ENCODE peak calls at places on chromosome 7, in five cellular contexts. A is HFFc6, P is pancreas, X is choroid plexus epithelial cell, E is cardiac muscle cell. F is an unnamed sample.

GRCh38 chr7:80740778-80741545 is 102.5 kb downstream of the CD36 start:
- DNase-seq in A (peak), P (no peak), X (peak), E (no peak), F (no peak)

GRCh38 chr7:157250605-157251228 is 86.1 kb upstream of the DNAJB6 start:
- DNase-seq in A (peak), P (peak), X (peak), E (peak), F (peak)

GRCh38 chr7:36366649-36367560 is 22.8 kb upstream of the ANLN start:
- DNase-seq in A (peak), P (peak), X (peak), E (peak), F (peak)

GRCh38 chr7:155594961-155595366 is 48.6 kb upstream of the CNPY1 start:
- DNase-seq in A (no peak), P (no peak), X (no peak), E (no peak), F (peak)

GRCh38 chr7:34138483-34138882 is 233.1 kb downstream of the BMPER start:
- DNase-seq in A (no peak), P (no peak), X (no peak), E (no peak), F (no peak)

GRCh38 chr7:133513608-133514007 is 260.7 kb downstream of the EXOC4 start:
- DNase-seq in A (no peak), P (no peak), X (peak), E (no peak), F (no peak)

GRCh38 chr7:98137826-98138151 is 31.1 kb downstream of the LMTK2 start:
- DNase-seq in A (no peak), P (no peak), X (no peak), E (no peak), F (no peak)

GRCh38 chr7:30678805-30679204 is 3.5 kb downstream of the CRHR2 start:
- DNase-seq in A (no peak), P (no peak), X (no peak), E (no peak), F (no peak)

GRCh38 chr7:102073931-102074880 is 212.5 kb upstream of the SH2B2 start:
- DNase-seq in A (peak), P (no peak), X (no peak), E (no peak), F (no peak)

GRCh38 chr7:18119985-18120384 is 92.3 kb upstream of the PRPS1L1 start:
- DNase-seq in A (no peak), P (no peak), X (peak), E (peak), F (peak)

GRCh38 chr7:105006367-105007139 is 7.5 kb upstream of the KMT2E start:
- DNase-seq in A (no peak), P (no peak), X (no peak), E (no peak), F (peak)

GRCh38 chr7:751826-752225 is 24.7 kb upstream of the PRKAR1B start:
- DNase-seq in A (no peak), P (no peak), X (no peak), E (no peak), F (no peak)

GRCh38 chr7:24039991-24040390 is 244.0 kb upstream of the NPY start:
- DNase-seq in A (no peak), P (no peak), X (no peak), E (no peak), F (no peak)

GRCh38 chr7:74452748-74453320 is 872 bp upstream of the GTF2IRD1 start:
- DNase-seq in A (peak), P (no peak), X (peak), E (no peak), F (no peak)

GRCh38 chr7:70098905-70099672 is 500.8 kb downstream of the AUTS2 start:
- DNase-seq in A (no peak), P (no peak), X (no peak), E (no peak), F (no peak)

GRCh38 chr7:50676754-50677153 is 105.9 kb downstream of the GRB10 start:
- DNase-seq in A (no peak), P (no peak), X (no peak), E (no peak), F (no peak)

GRCh38 chr7:134737561-134738353 is 41.7 kb upstream of the CALD1 start:
- DNase-seq in A (peak), P (no peak), X (peak), E (no peak), F (no peak)

GRCh38 chr7:29991937-29992336 is 2.3 kb upstream of the SCRN1 start:
- DNase-seq in A (no peak), P (no peak), X (no peak), E (no peak), F (no peak)

GRCh38 chr7:156560696-156561210 is 79.8 kb upstream of the RNF32 start:
- DNase-seq in A (no peak), P (no peak), X (no peak), E (no peak), F (no peak)

GRCh38 chr7:106151459-106152312 is 39.6 kb upstream of the SYPL1 start:
- DNase-seq in A (no peak), P (no peak), X (no peak), E (no peak), F (no peak)

GRCh38 chr7:119963654-119964053 is 309.3 kb upstream of the KCND2 start:
- DNase-seq in A (no peak), P (no peak), X (peak), E (peak), F (no peak)

GRCh38 chr7:105759670-105760548 is 116.5 kb downstream of the ATXN7L1 start:
- DNase-seq in A (peak), P (no peak), X (peak), E (peak), F (peak)

GRCh38 chr7:129830949-129831348 is 121.8 kb downstream of the UBE2H start:
- DNase-seq in A (no peak), P (no peak), X (no peak), E (no peak), F (no peak)

GRCh38 chr7:90262438-90262837 is 17.5 kb downstream of the CFAP69 start:
- DNase-seq in A (peak), P (no peak), X (peak), E (no peak), F (no peak)

GRCh38 chr7:6615853-6616555 is 594 bp downstream of the ZNF853 start:
- DNase-seq in A (no peak), P (peak), X (no peak), E (peak), F (peak)

GRCh38 chr7:23765943-23766342 is 55.9 kb downstream of the STK31 start:
- DNase-seq in A (no peak), P (no peak), X (no peak), E (no peak), F (no peak)

GRCh38 chr7:21743493-21743892 is 200.7 kb downstream of the DNAH11 start:
- DNase-seq in A (no peak), P (no peak), X (no peak), E (no peak), F (no peak)

GRCh38 chr7:35556532-35557471 is 138.1 kb downstream of the HERPUD2 start:
- DNase-seq in A (no peak), P (no peak), X (no peak), E (no peak), F (no peak)

GRCh38 chr7:155299539-155300202 is 2.0 kb downstream of the INSIG1 start:
- DNase-seq in A (no peak), P (no peak), X (peak), E (no peak), F (no peak)

GRCh38 chr7:127782550-127783266 is 130.7 kb downstream of the SND1 start:
- DNase-seq in A (no peak), P (no peak), X (peak), E (peak), F (no peak)

GRCh38 chr7:32937344-32938174 is 19.7 kb upstream of the FKBP9 start:
- DNase-seq in A (peak), P (no peak), X (peak), E (peak), F (peak)

GRCh38 chr7:29684787-29685650 is 121.3 kb upstream of the WIPF3 start:
- DNase-seq in A (peak), P (peak), X (peak), E (peak), F (peak)

GRCh38 chr7:256981-257646 is 32.9 kb upstream of the FOXL3 start:
- DNase-seq in A (no peak), P (peak), X (no peak), E (no peak), F (no peak)

GRCh38 chr7:93902777-93903423 is 3.5 kb upstream of the GNGT1 start:
- DNase-seq in A (no peak), P (no peak), X (peak), E (peak), F (peak)

GRCh38 chr7:25965405-25966123 is 186.4 kb upstream of the NFE2L3 start:
- DNase-seq in A (no peak), P (no peak), X (peak), E (no peak), F (no peak)

GRCh38 chr7:69598487-69599148 is 343 bp downstream of the AUTS2 start:
- DNase-seq in A (no peak), P (peak), X (no peak), E (no peak), F (peak)

GRCh38 chr7:70148997-70149396 is 550.7 kb downstream of the AUTS2 start:
- DNase-seq in A (no peak), P (no peak), X (no peak), E (no peak), F (no peak)

GRCh38 chr7:101625076-101625914 is 3.8 kb downstream of the MYL10 start:
- DNase-seq in A (no peak), P (no peak), X (peak), E (peak), F (no peak)

DNA sequence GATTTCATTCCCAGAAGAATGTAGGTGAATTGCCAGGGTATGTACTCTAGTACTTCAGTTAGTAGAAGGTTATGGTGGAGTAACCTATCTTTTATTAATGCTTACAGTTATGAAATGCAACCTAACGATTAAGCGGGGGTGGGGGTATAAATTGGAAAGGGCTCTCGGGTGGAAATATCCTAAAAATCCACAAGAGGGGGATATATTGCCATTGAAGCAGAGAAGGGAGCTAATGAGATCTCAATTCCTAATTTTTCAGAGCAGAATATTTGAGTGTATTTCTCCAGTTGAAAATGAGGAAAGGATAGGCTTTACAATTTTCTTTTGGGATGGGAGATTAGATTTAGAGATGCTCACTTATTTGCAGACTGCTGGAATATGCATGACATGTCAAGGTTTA is 90.8 kb downstream of the DNAJB9 start:
- DNase-seq in A (no peak), P (no peak), X (peak), E (no peak), F (peak)
- TF ChIP-seq CTCF in A (peak), P (no peak), X (peak), E (peak), F (no peak)

DNA sequence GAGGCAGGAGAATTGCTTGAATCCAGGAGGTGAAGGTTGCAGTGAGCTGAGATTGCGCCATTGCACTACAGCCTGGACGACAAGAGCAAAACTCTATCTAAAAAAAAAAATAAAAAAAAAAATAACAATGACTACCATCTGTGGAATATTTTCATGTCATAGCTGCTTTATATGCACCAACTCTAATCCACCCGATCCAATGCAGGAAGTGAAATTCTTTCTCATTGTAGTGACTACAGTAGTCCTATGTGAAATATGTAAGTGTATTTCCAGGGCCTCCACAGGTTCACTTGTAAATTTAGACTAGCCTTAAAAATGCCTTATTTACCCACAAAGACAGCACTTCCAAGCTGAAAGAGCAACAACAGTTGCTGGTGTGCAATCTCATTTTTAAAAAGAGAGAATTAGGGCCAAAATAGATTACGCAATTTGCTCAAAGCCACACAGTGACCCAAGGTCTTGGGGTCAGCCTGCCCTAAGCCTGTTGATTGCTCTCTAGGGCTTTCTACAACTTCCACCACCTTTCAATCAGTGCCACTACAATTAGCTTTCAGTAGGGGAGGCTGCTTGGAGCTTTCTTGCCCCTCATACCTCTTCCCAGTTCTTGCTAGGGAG is 25.8 kb upstream of the EGFR start:
- DNase-seq in A (no peak), P (no peak), X (peak), E (no peak), F (no peak)
- TF ChIP-seq CTCF in A (no peak), P (no peak), X (no peak), E (no peak), F (no peak)

GRCh38 chr7:124649397-124650029 is 116.1 kb downstream of the GPR37 start:
- DNase-seq in A (no peak), P (no peak), X (no peak), E (no peak), F (no peak)

GRCh38 chr7:124643196-124643850 is 122.3 kb downstream of the GPR37 start:
- DNase-seq in A (no peak), P (no peak), X (no peak), E (no peak), F (no peak)

GRCh38 chr7:124651136-124651535 is 114.5 kb downstream of the GPR37 start:
- DNase-seq in A (no peak), P (no peak), X (no peak), E (no peak), F (no peak)

GRCh38 chr7:124645704-124646103 is 119.9 kb downstream of the GPR37 start:
- DNase-seq in A (no peak), P (no peak), X (no peak), E (no peak), F (no peak)
- TF ChIP-seq CTCF in A (no peak), P (no peak), X (no peak), E (no peak), F (no peak)

GRCh38 chr7:103609778-103610177 is 163.8 kb upstream of the SLC26A5 start:
- DNase-seq in A (no peak), P (no peak), X (no peak), E (no peak), F (no peak)

DNA sequence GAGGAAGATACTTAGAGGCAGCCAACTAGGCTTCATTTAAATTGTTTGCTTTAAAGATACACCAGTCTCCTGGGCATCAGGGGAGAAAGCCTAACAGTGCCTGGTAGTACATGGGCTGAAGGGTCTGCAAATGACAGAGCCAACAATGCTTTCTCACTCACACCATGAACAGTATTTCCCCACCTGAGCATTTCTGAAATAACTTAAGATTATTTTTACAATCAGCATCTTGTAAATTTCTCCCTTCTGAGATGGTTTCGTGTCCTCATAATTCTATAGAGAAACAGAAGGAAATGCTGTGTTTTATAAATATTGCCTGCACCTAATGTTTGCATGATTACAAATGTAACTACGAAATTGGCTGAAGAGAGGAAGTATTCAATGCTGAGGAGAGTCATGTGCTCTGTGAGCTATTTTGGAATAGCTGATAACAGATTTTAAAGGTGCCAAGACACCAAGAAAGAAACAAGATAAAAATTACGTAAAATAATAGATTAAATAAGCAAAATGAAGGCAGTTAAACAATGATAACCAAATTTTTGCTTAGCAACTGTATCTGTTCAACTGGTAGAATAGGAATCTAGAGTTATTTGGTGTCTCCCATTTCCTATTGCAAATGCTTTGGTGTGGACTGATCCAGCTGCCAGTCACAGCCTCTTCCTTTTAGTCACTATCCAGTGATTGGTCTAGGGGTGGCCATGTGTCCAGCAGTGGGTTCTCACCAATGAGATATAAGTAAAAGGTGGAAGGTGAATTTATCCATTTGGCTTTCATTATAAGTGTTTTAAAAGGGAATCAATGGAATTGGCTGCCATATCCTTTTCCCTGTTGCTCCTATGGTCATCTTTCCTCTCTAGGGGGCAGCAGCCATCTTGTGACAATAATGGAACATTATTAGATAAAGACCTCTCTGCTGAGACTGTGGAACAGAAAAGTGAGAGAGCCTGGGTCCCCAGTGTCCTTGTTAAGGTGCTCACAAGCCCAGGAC is 167.9 kb upstream of the SLC26A5 start:
- DNase-seq in A (no peak), P (no peak), X (peak), E (peak), F (no peak)
- TF ChIP-seq CTCF in A (peak), P (no peak), X (peak), E (peak), F (no peak)

GRCh38 chr7:41436139-41436538 is 266.8 kb downstream of the INHBA start:
- DNase-seq in A (no peak), P (no peak), X (no peak), E (no peak), F (no peak)
- TF ChIP-seq CTCF in A (no peak), P (no peak), X (no peak), E (no peak), F (no peak)

DNA sequence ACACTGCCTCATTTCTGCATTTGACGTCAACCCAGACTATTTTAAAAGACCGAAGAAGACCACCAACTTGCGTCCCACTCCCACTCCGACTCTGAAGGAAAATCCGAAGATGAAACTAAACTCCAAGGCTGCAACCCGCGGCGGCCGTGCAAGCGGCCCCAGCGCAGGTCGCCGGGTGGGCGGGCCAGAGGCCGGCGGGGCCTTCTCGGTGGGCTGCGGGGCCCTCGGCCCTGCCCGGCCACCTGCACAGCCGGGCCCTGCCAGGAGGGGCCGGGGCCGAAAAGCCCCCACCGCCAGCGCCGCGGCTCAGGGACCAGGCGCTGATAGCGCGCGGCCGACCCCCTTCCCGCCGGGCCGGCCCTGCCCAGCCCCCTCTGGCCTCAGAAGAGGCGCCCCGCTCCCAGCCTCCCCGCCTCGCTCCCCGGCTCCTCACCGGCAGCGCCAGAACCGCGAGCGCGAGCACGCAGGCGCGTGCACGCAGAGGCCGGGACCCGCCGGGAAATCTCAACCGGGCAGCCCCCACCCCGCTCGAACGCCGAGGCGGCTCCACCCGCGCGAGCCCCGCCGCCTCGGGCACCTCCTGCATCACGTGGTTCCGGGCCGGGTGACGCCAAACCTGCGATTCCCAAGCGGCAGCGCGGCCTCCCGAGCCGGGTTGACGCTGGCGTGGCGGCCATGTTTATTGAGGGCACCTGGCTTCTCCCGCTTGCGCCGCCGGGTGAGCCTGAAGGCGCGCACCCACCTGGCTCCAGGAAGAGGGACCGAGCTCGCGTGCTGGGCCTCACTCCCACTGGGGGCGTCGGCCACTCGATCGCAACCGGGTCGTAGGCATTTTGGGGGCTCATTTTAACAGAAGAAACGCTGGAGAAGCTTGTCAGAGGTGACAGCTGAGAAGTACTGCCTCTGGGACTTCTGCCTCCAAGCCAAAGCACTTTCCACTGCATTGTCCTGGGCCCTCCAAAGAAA is at the start of gene C7orf25:
- DNase-seq in A (peak), P (peak), X (peak), E (peak), F (peak)
- TF ChIP-seq CTCF in A (no peak), P (no peak), X (no peak), E (no peak), F (no peak)

GRCh38 chr7:27607210-27607606 is 55.5 kb downstream of the HIBADH start:
- DNase-seq in A (no peak), P (no peak), X (no peak), E (no peak), F (no peak)

GRCh38 chr7:27606270-27607209 is 56.1 kb downstream of the HIBADH start:
- DNase-seq in A (peak), P (no peak), X (peak), E (peak), F (no peak)

GRCh38 chr7:27603813-27604212 is 58.9 kb downstream of the HIBADH start:
- DNase-seq in A (no peak), P (no peak), X (no peak), E (peak), F (no peak)

GRCh38 chr7:27605283-27605682 is 57.4 kb downstream of the HIBADH start:
- DNase-seq in A (no peak), P (no peak), X (peak), E (no peak), F (no peak)

GRCh38 chr7:27605689-27606269 is 56.9 kb downstream of the HIBADH start:
- DNase-seq in A (peak), P (no peak), X (peak), E (peak), F (peak)
- TF ChIP-seq CTCF in A (peak), P (no peak), X (peak), E (peak), F (peak)

GRCh38 chr7:48299580-48300169 is 128.4 kb downstream of the ABCA13 start:
- DNase-seq in A (peak), P (no peak), X (peak), E (peak), F (peak)
- TF ChIP-seq CTCF in A (peak), P (peak), X (peak), E (peak), F (peak)